ENCODE peak calls at places on chromosomes 11 and 22, in seven cellular contexts. W is H1, Z is HepG2, N is GM12878, C is HCT116, E is SK-N-SH, U is K562. S is an unnamed sample.

GRCh38 chr11:75326439-75326810 is 25.0 kb downstream of the ARRB1 start:
- DNase-seq in W (no peak), Z (no peak), N (no peak), C (no peak), E (no peak), U (peak; percentile 39), S (no peak)

GRCh38 chr22:46596032-46596441 is 24.1 kb upstream of the GRAMD4 start:
- DNase-seq in W (no peak), Z (no peak), N (no peak), C (no peak), E (peak; percentile 97), U (no peak), S (no peak)

GRCh38 chr11:35304393-35304790 is 115.0 kb downstream of the SLC1A2 start:
- DNase-seq in W (no peak), Z (peak; percentile 25), N (no peak), C (no peak), E (no peak), U (no peak), S (no peak)

GRCh38 chr11:15826008-15826650 is 530.2 kb downstream of the SOX6 start:
- DNase-seq in W (no peak), Z (no peak), N (no peak), C (no peak), E (no peak), U (no peak), S (no peak)

GRCh38 chr22:30732426-30732825 is 37.8 kb downstream of the OSBP2 start:
- DNase-seq in W (no peak), Z (no peak), N (no peak), C (no peak), E (no peak), U (no peak), S (no peak)

GRCh38 chr11:12975149-12975548 is 34.0 kb upstream of the RASSF10 start:
- DNase-seq in W (no peak), Z (no peak), N (no peak), C (no peak), E (no peak), U (no peak), S (no peak)

GRCh38 chr22:29733362-29734322 is 13.8 kb downstream of the CABP7 start:
- DNase-seq in W (no peak), Z (no peak), N (peak; percentile 17), C (no peak), E (peak; percentile 83), U (no peak), S (no peak)

GRCh38 chr11:94544582-94544831 is 786 bp downstream of the FUT4 start:
- DNase-seq in W (no peak), Z (no peak), N (no peak), C (no peak), E (no peak), U (peak; percentile 52), S (no peak)

GRCh38 chr11:120139316-120140069 is 1.6 kb upstream of the TRIM29 start:
- DNase-seq in W (peak; percentile 40), Z (no peak), N (no peak), C (no peak), E (peak; percentile 24), U (no peak), S (no peak)

GRCh38 chr11:14413307-14414072 is 54.5 kb upstream of the RRAS2 start:
- DNase-seq in W (peak; percentile 70), Z (no peak), N (no peak), C (no peak), E (no peak), U (peak; percentile 60), S (no peak)

GRCh38 chr11:122199661-122200060 is 83.6 kb upstream of the BLID start:
- DNase-seq in W (no peak), Z (no peak), N (no peak), C (no peak), E (no peak), U (no peak), S (no peak)

GRCh38 chr11:24870048-24870447 is 373.2 kb downstream of the LUZP2 start:
- DNase-seq in W (no peak), Z (no peak), N (no peak), C (no peak), E (no peak), U (no peak), S (no peak)

GRCh38 chr11:3867209-3868071 is 12.0 kb downstream of the STIM1 start:
- DNase-seq in W (no peak), Z (peak; percentile 28), N (peak; percentile 66), C (no peak), E (peak; percentile 34), U (peak; percentile 61), S (no peak)

GRCh38 chr22:38223289-38223960 is 21.6 kb downstream of the MAFF start:
- DNase-seq in W (no peak), Z (no peak), N (no peak), C (no peak), E (no peak), U (no peak), S (no peak)

GRCh38 chr11:65771589-65772112 is 9.1 kb downstream of the AP5B1 start:
- DNase-seq in W (no peak), Z (no peak), N (no peak), C (no peak), E (no peak), U (no peak), S (no peak)

GRCh38 chr11:71322192-71322735 is 69.9 kb upstream of the SHANK2 start:
- DNase-seq in W (no peak), Z (no peak), N (no peak), C (no peak), E (no peak), U (no peak), S (no peak)

GRCh38 chr11:71498091-71498490 is 29.0 kb upstream of the KRTAP5-7 start:
- DNase-seq in W (peak; percentile 20), Z (no peak), N (no peak), C (no peak), E (no peak), U (no peak), S (no peak)

GRCh38 chr11:34492806-34493414 is 20.7 kb downstream of the ELF5 start:
- DNase-seq in W (peak; percentile 65), Z (peak; percentile 68), N (no peak), C (peak; percentile 60), E (peak; percentile 72), U (peak; percentile 58), S (peak; percentile 52)

GRCh38 chr11:111788051-111788450 is 21.9 kb upstream of the PPP2R1B start:
- DNase-seq in W (no peak), Z (no peak), N (no peak), C (no peak), E (no peak), U (no peak), S (no peak)

GRCh38 chr22:50705219-50705691 is 32.6 kb downstream of the SHANK3 start:
- DNase-seq in W (peak; percentile 87), Z (no peak), N (no peak), C (no peak), E (peak; percentile 88), U (peak; percentile 67), S (no peak)

GRCh38 chr11:2471804-2472096 is 26.9 kb downstream of the KCNQ1 start:
- DNase-seq in W (no peak), Z (no peak), N (no peak), C (no peak), E (no peak), U (no peak), S (no peak)

GRCh38 chr11:2473361-2474058 is 28.7 kb downstream of the KCNQ1 start:
- DNase-seq in W (no peak), Z (no peak), N (no peak), C (no peak), E (no peak), U (peak; percentile 2), S (no peak)

GRCh38 chr11:2472428-2473186 is 27.8 kb downstream of the KCNQ1 start:
- DNase-seq in W (no peak), Z (no peak), N (no peak), C (no peak), E (no peak), U (no peak), S (no peak)

GRCh38 chr11:2470495-2470894 is 25.7 kb downstream of the KCNQ1 start:
- DNase-seq in W (no peak), Z (no peak), N (no peak), C (no peak), E (no peak), U (no peak), S (no peak)

DNA sequence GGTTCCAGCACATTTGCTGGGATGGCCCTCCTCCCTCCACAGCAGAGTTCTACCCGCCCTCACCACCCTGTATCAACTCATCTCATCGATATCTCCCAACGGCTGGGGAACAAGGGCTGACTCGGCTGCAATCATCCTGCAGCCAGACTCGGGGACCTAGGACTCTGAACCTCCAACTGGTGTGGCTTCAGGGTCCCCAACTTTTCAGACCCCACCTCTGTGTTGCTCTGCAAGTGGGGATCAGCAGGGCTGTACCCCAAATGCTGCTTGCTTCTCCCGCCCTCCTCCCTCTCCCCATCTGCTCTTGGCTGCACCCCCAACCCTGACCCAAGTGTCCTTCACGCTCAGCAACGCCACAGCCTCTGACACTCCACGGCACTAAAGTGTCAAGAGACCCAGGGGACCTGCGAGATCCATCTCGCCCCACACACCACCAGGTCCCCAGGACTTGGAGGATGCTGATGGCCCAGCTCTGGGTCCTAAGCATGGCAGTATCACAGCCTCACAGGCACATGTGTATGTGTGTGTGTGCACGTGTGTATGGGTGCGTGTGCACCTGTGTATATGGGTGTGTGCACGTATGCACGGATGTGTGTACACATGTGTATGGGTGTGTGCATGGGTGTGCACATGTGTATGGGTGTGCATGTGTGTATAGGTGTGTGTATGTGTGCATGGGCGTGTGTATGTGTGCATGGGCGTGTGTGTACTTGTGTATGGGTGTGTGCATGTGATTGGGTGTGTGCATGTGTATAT is 26.4 kb downstream of the KCNQ1 start:
- DNase-seq in W (no peak), Z (no peak), N (no peak), C (no peak), E (no peak), U (no peak), S (no peak)
- TF ChIP-seq SIN3A in W (no peak), Z (no peak), N (no peak), C (no peak), E (no peak), U (no peak), S (no peak)

GRCh38 chr11:58905141-58905715 is 34.1 kb upstream of the GLYATL1 start:
- DNase-seq in W (peak; percentile 80), Z (no peak), N (no peak), C (no peak), E (peak; percentile 75), U (no peak), S (no peak)
- TF ChIP-seq SIN3A in W (no peak), Z (no peak), N (no peak), C (no peak), E (no peak), U (no peak), S (no peak)

GRCh38 chr22:35065796-35066218 is at the start of gene ISX:
- DNase-seq in W (no peak), Z (peak; percentile 54), N (no peak), C (no peak), E (no peak), U (peak; percentile 8), S (no peak)
- TF ChIP-seq SIN3A in W (no peak), Z (no peak), N (no peak), C (no peak), E (no peak), U (no peak), S (no peak)

DNA sequence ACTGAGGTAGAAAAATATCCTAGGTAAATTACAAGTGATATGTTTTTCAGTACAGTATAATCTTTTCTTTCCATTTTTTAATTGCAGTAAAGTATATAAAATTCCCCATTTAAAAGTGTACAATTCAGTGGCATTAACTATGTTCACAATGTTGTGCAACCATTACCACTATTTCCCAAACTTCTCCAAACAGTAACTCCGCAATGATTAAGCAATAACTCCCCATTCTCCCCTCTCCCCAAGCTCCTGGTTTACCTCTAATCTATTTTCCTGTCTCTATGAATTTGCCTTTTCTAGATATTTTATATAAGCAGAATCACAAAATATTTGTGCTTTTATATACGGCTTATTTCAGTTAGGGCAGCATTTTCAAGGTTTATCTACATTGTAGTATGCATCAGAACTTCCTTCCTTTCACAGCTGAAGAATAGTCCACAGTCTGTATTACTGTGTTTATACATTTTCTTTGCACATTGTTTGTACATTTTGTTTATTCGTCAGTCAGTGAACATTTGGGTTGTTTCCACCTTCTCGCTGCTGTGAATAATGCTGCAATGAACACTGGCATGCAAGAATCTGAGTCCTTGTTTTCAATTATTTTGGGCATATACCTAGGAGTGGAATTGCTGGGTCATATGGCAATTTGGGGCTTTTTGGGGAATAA is 110.7 kb downstream of the RPL27A start:
- DNase-seq in W (no peak), Z (peak; percentile 30), N (no peak), C (no peak), E (no peak), U (no peak), S (no peak)
- TF ChIP-seq SIN3A in W (no peak), Z (no peak), N (no peak), C (no peak), E (no peak), U (no peak), S (no peak)

S was measured in Panc1.